ENCODE peak calls at places on chromosome 2, in six cellular contexts. One of them, this sample, is unnamed.
A peak's percentile ranks its signal among the peaks of the same experiment; 100 is the strongest.

GRCh38 chr2:136332436-136333095 is 214.6 kb upstream of the CXCR4 start:
- DNase-seq in stimulated activated CD4-positive, alpha-beta T cell treated with anti-CD3 and anti-CD28 coated beads, Interleukin-15, amount 100 ng/mL, for 24 hours: no peak
- DNase-seq in activated CD4-positive, alpha-beta T cell treated with anti-CD3 and anti-CD28 coated beads, Interleukin-2, amount 50 U/mL, for 24 hours: no peak
- DNase-seq in naive B cell: no peak
- DNase-seq in mesothelial cell of epicardium: no peak
- DNase-seq in heart right ventricle: no peak
- DNase-seq in this sample: no peak

GRCh38 chr2:119732451-119733164 is 27.1 kb upstream of the PTPN4 start:
- DNase-seq in mesothelial cell of epicardium: no peak
- DNase-seq in activated CD4-positive, alpha-beta T cell treated with anti-CD3 and anti-CD28 coated beads, Interleukin-2, amount 50 U/mL, for 24 hours: no peak
- DNase-seq in heart right ventricle: no peak
- DNase-seq in stimulated activated CD4-positive, alpha-beta T cell treated with anti-CD3 and anti-CD28 coated beads, Interleukin-15, amount 100 ng/mL, for 24 hours: no peak
- DNase-seq in naive B cell: no peak
- DNase-seq in this sample: no peak

GRCh38 chr2:207847807-207848544 is 78.3 kb upstream of the FZD5 start:
- DNase-seq in mesothelial cell of epicardium: no peak
- DNase-seq in stimulated activated CD4-positive, alpha-beta T cell treated with anti-CD3 and anti-CD28 coated beads, Interleukin-15, amount 100 ng/mL, for 24 hours: no peak
- DNase-seq in heart right ventricle: peak; percentile 33
- DNase-seq in activated CD4-positive, alpha-beta T cell treated with anti-CD3 and anti-CD28 coated beads, Interleukin-2, amount 50 U/mL, for 24 hours: no peak
- DNase-seq in naive B cell: no peak
- DNase-seq in this sample: no peak

GRCh38 chr2:71150082-71150816 is 19.8 kb downstream of the MPHOSPH10 start:
- DNase-seq in naive B cell: no peak
- DNase-seq in heart right ventricle: no peak
- DNase-seq in stimulated activated CD4-positive, alpha-beta T cell treated with anti-CD3 and anti-CD28 coated beads, Interleukin-15, amount 100 ng/mL, for 24 hours: no peak
- DNase-seq in mesothelial cell of epicardium: no peak
- DNase-seq in activated CD4-positive, alpha-beta T cell treated with anti-CD3 and anti-CD28 coated beads, Interleukin-2, amount 50 U/mL, for 24 hours: no peak
- DNase-seq in this sample: no peak

GRCh38 chr2:61149074-61149473 is 12.9 kb upstream of the C2orf74 start:
- DNase-seq in stimulated activated CD4-positive, alpha-beta T cell treated with anti-CD3 and anti-CD28 coated beads, Interleukin-15, amount 100 ng/mL, for 24 hours: no peak
- DNase-seq in naive B cell: no peak
- DNase-seq in activated CD4-positive, alpha-beta T cell treated with anti-CD3 and anti-CD28 coated beads, Interleukin-2, amount 50 U/mL, for 24 hours: no peak
- DNase-seq in mesothelial cell of epicardium: no peak
- DNase-seq in heart right ventricle: no peak
- DNase-seq in this sample: no peak

GRCh38 chr2:126657146-126657635 is 1.2 kb downstream of the GYPC start:
- DNase-seq in naive B cell: no peak
- DNase-seq in stimulated activated CD4-positive, alpha-beta T cell treated with anti-CD3 and anti-CD28 coated beads, Interleukin-15, amount 100 ng/mL, for 24 hours: peak; percentile 69
- DNase-seq in activated CD4-positive, alpha-beta T cell treated with anti-CD3 and anti-CD28 coated beads, Interleukin-2, amount 50 U/mL, for 24 hours: no peak
- DNase-seq in heart right ventricle: peak; percentile 52
- DNase-seq in mesothelial cell of epicardium: no peak
- DNase-seq in this sample: no peak

GRCh38 chr2:178279142-178279541 is 84.8 kb downstream of the OSBPL6 start:
- DNase-seq in heart right ventricle: no peak
- DNase-seq in stimulated activated CD4-positive, alpha-beta T cell treated with anti-CD3 and anti-CD28 coated beads, Interleukin-15, amount 100 ng/mL, for 24 hours: no peak
- DNase-seq in mesothelial cell of epicardium: no peak
- DNase-seq in activated CD4-positive, alpha-beta T cell treated with anti-CD3 and anti-CD28 coated beads, Interleukin-2, amount 50 U/mL, for 24 hours: no peak
- DNase-seq in naive B cell: no peak
- DNase-seq in this sample: no peak

GRCh38 chr2:163604941-163605555 is 130.8 kb downstream of the FIGN start:
- DNase-seq in activated CD4-positive, alpha-beta T cell treated with anti-CD3 and anti-CD28 coated beads, Interleukin-2, amount 50 U/mL, for 24 hours: no peak
- DNase-seq in stimulated activated CD4-positive, alpha-beta T cell treated with anti-CD3 and anti-CD28 coated beads, Interleukin-15, amount 100 ng/mL, for 24 hours: no peak
- DNase-seq in heart right ventricle: no peak
- DNase-seq in mesothelial cell of epicardium: no peak
- DNase-seq in naive B cell: no peak
- DNase-seq in this sample: no peak

GRCh38 chr2:100013892-100014677 is 128.3 kb downstream of the AFF3 start:
- DNase-seq in mesothelial cell of epicardium: no peak
- DNase-seq in stimulated activated CD4-positive, alpha-beta T cell treated with anti-CD3 and anti-CD28 coated beads, Interleukin-15, amount 100 ng/mL, for 24 hours: no peak
- DNase-seq in naive B cell: no peak
- DNase-seq in activated CD4-positive, alpha-beta T cell treated with anti-CD3 and anti-CD28 coated beads, Interleukin-2, amount 50 U/mL, for 24 hours: no peak
- DNase-seq in heart right ventricle: peak; percentile 59
- DNase-seq in this sample: peak; percentile 64

GRCh38 chr2:128451636-128452411 is 133.2 kb upstream of the HS6ST1 start:
- DNase-seq in naive B cell: no peak
- DNase-seq in stimulated activated CD4-positive, alpha-beta T cell treated with anti-CD3 and anti-CD28 coated beads, Interleukin-15, amount 100 ng/mL, for 24 hours: no peak
- DNase-seq in mesothelial cell of epicardium: peak; percentile 5
- DNase-seq in heart right ventricle: no peak
- DNase-seq in activated CD4-positive, alpha-beta T cell treated with anti-CD3 and anti-CD28 coated beads, Interleukin-2, amount 50 U/mL, for 24 hours: no peak
- DNase-seq in this sample: no peak

GRCh38 chr2:9415770-9416169 is 7.6 kb downstream of the ITGB1BP1 start:
- DNase-seq in heart right ventricle: no peak
- DNase-seq in activated CD4-positive, alpha-beta T cell treated with anti-CD3 and anti-CD28 coated beads, Interleukin-2, amount 50 U/mL, for 24 hours: no peak
- DNase-seq in naive B cell: no peak
- DNase-seq in mesothelial cell of epicardium: no peak
- DNase-seq in stimulated activated CD4-positive, alpha-beta T cell treated with anti-CD3 and anti-CD28 coated beads, Interleukin-15, amount 100 ng/mL, for 24 hours: no peak
- DNase-seq in this sample: no peak

GRCh38 chr2:60251247-60251646 is 302.2 kb downstream of the BCL11A start:
- DNase-seq in mesothelial cell of epicardium: no peak
- DNase-seq in stimulated activated CD4-positive, alpha-beta T cell treated with anti-CD3 and anti-CD28 coated beads, Interleukin-15, amount 100 ng/mL, for 24 hours: no peak
- DNase-seq in heart right ventricle: no peak
- DNase-seq in activated CD4-positive, alpha-beta T cell treated with anti-CD3 and anti-CD28 coated beads, Interleukin-2, amount 50 U/mL, for 24 hours: no peak
- DNase-seq in naive B cell: no peak
- DNase-seq in this sample: no peak

GRCh38 chr2:25378731-25379490 is 37.2 kb upstream of the DNMT3A start:
- DNase-seq in activated CD4-positive, alpha-beta T cell treated with anti-CD3 and anti-CD28 coated beads, Interleukin-2, amount 50 U/mL, for 24 hours: no peak
- DNase-seq in naive B cell: no peak
- DNase-seq in heart right ventricle: no peak
- DNase-seq in mesothelial cell of epicardium: no peak
- DNase-seq in stimulated activated CD4-positive, alpha-beta T cell treated with anti-CD3 and anti-CD28 coated beads, Interleukin-15, amount 100 ng/mL, for 24 hours: no peak
- DNase-seq in this sample: no peak

GRCh38 chr2:4585057-4585635 is 881.8 kb downstream of the DCDC2C start:
- DNase-seq in naive B cell: no peak
- DNase-seq in heart right ventricle: no peak
- DNase-seq in stimulated activated CD4-positive, alpha-beta T cell treated with anti-CD3 and anti-CD28 coated beads, Interleukin-15, amount 100 ng/mL, for 24 hours: no peak
- DNase-seq in mesothelial cell of epicardium: no peak
- DNase-seq in activated CD4-positive, alpha-beta T cell treated with anti-CD3 and anti-CD28 coated beads, Interleukin-2, amount 50 U/mL, for 24 hours: no peak
- DNase-seq in this sample: no peak

GRCh38 chr2:72993147-72993546 is 75.8 kb downstream of the EMX1 start:
- DNase-seq in heart right ventricle: no peak
- DNase-seq in mesothelial cell of epicardium: no peak
- DNase-seq in naive B cell: peak; percentile 58
- DNase-seq in stimulated activated CD4-positive, alpha-beta T cell treated with anti-CD3 and anti-CD28 coated beads, Interleukin-15, amount 100 ng/mL, for 24 hours: peak; percentile 33
- DNase-seq in activated CD4-positive, alpha-beta T cell treated with anti-CD3 and anti-CD28 coated beads, Interleukin-2, amount 50 U/mL, for 24 hours: peak; percentile 36
- DNase-seq in this sample: no peak

GRCh38 chr2:9318461-9319337 is 104.6 kb downstream of the ITGB1BP1 start:
- DNase-seq in naive B cell: no peak
- DNase-seq in mesothelial cell of epicardium: peak; percentile 53
- DNase-seq in activated CD4-positive, alpha-beta T cell treated with anti-CD3 and anti-CD28 coated beads, Interleukin-2, amount 50 U/mL, for 24 hours: no peak
- DNase-seq in stimulated activated CD4-positive, alpha-beta T cell treated with anti-CD3 and anti-CD28 coated beads, Interleukin-15, amount 100 ng/mL, for 24 hours: no peak
- DNase-seq in heart right ventricle: peak; percentile 86
- DNase-seq in this sample: no peak

GRCh38 chr2:216292886-216293291 is 79.4 kb downstream of the MARCHF4 start:
- DNase-seq in naive B cell: no peak
- DNase-seq in heart right ventricle: no peak
- DNase-seq in activated CD4-positive, alpha-beta T cell treated with anti-CD3 and anti-CD28 coated beads, Interleukin-2, amount 50 U/mL, for 24 hours: no peak
- DNase-seq in stimulated activated CD4-positive, alpha-beta T cell treated with anti-CD3 and anti-CD28 coated beads, Interleukin-15, amount 100 ng/mL, for 24 hours: no peak
- DNase-seq in mesothelial cell of epicardium: no peak
- DNase-seq in this sample: no peak

This sample was measured in GOT3.